ENCODE peak calls at places on chromosome 4, in nine cellular contexts. R is neural progenitor cell, N is GM13976, Q is colonic mucosa, T is fibroblast of lung, O is cardiac muscle cell, V is HCT116, W is Caco-2, U is fibroblast of pulmonary artery. B is an unnamed sample.

GRCh38 chr4:175953960-175954521 is 111.6 kb upstream of the WDR17 start:
- DNase-seq in N (peak), T (no peak), R (peak), V (no peak), O (no peak), U (no peak), W (no peak), Q (no peak), B (no peak)

GRCh38 chr4:685681-686218 is 3.2 kb downstream of the SLC49A3 start:
- DNase-seq in O (no peak), V (no peak), R (no peak), N (no peak), W (no peak), Q (no peak), T (no peak), U (no peak), B (no peak)

GRCh38 chr4:151324449-151325319 is 721 bp downstream of the SH3D19 start:
- DNase-seq in U (peak), Q (peak), R (peak), O (peak), N (peak), W (peak), T (peak), V (peak), B (peak)

GRCh38 chr4:89708903-89709361 is 128.0 kb downstream of the SNCA start:
- DNase-seq in R (no peak), W (no peak), V (no peak), U (peak), Q (no peak), O (peak), N (no peak), T (peak), B (no peak)

GRCh38 chr4:94575652-94576051 is 123.9 kb downstream of the PDLIM5 start:
- DNase-seq in N (no peak), T (no peak), W (no peak), O (no peak), R (no peak), U (no peak), Q (no peak), V (no peak), B (no peak)

GRCh38 chr4:188139141-188139540 is at the start of gene TRIML1:
- DNase-seq in V (no peak), O (no peak), Q (no peak), U (no peak), N (no peak), R (no peak), T (no peak), W (no peak), B (no peak)

GRCh38 chr4:3871181-3871852 is 105.1 kb downstream of the ADRA2C start:
- DNase-seq in Q (no peak), O (peak), V (no peak), R (peak), W (no peak), N (peak), T (no peak), U (no peak), B (no peak)

GRCh38 chr4:80092088-80092487 is 19.1 kb upstream of the ANTXR2 start:
- DNase-seq in U (no peak), Q (no peak), W (no peak), N (no peak), V (no peak), T (no peak), R (no peak), O (no peak), B (no peak)

GRCh38 chr4:23811045-23811620 is 78.7 kb downstream of the PPARGC1A start:
- DNase-seq in Q (no peak), V (no peak), N (no peak), T (peak), R (no peak), U (no peak), O (no peak), W (no peak), B (no peak)

GRCh38 chr4:120858776-120859175 is 63.8 kb downstream of the PRDM5 start:
- DNase-seq in T (no peak), W (no peak), U (peak), R (no peak), O (no peak), V (no peak), Q (no peak), N (no peak), B (no peak)

GRCh38 chr4:19982556-19982955 is 269.1 kb upstream of the SLIT2 start:
- DNase-seq in N (no peak), T (peak), O (no peak), U (peak), V (no peak), W (no peak), Q (no peak), R (no peak), B (no peak)

GRCh38 chr4:148795156-148795864 is 353.1 kb upstream of the NR3C2 start:
- DNase-seq in U (peak), V (no peak), T (peak), N (no peak), W (peak), R (peak), Q (no peak), O (peak), B (peak)

GRCh38 chr4:3193531-3194203 is 55.3 kb upstream of the MSANTD1 start:
- DNase-seq in Q (no peak), W (no peak), O (no peak), R (no peak), V (peak), N (no peak), U (peak), T (no peak), B (no peak)

GRCh38 chr4:185693548-185694215 is 118.3 kb downstream of the SORBS2 start:
- DNase-seq in R (no peak), U (no peak), W (no peak), O (no peak), T (no peak), V (no peak), N (no peak), Q (no peak), B (no peak)

GRCh38 chr4:184268574-184269160 is 51.0 kb upstream of the ENPP6 start:
- DNase-seq in V (no peak), Q (no peak), W (no peak), T (no peak), O (no peak), N (no peak), R (no peak), U (peak), B (no peak)

GRCh38 chr4:156173937-156174336 is 220.3 kb upstream of the CTSO start:
- DNase-seq in W (no peak), T (no peak), U (no peak), N (no peak), O (no peak), Q (no peak), V (no peak), R (no peak), B (no peak)

GRCh38 chr4:156173481-156173880 is 219.8 kb upstream of the CTSO start:
- DNase-seq in R (no peak), U (no peak), W (no peak), O (no peak), T (no peak), N (no peak), V (no peak), Q (no peak), B (no peak)

GRCh38 chr4:156168288-156168687 is 214.6 kb upstream of the CTSO start:
- DNase-seq in U (no peak), W (no peak), R (no peak), V (no peak), T (no peak), Q (no peak), O (no peak), N (no peak), B (no peak)

GRCh38 chr4:156169011-156169410 is 215.3 kb upstream of the CTSO start:
- DNase-seq in W (peak), R (peak), V (peak), N (peak), Q (no peak), U (peak), T (peak), O (peak), B (peak)

GRCh38 chr4:156169861-156170260 is 216.2 kb upstream of the CTSO start:
- DNase-seq in T (peak), Q (no peak), V (no peak), O (no peak), U (peak), R (peak), N (no peak), W (no peak), B (no peak)
- TF ChIP-seq CTCF in T (no peak), Q (no peak), V (no peak), O (no peak), U (no peak), R (no peak), N (no peak), W (no peak), B (no peak)

DNA sequence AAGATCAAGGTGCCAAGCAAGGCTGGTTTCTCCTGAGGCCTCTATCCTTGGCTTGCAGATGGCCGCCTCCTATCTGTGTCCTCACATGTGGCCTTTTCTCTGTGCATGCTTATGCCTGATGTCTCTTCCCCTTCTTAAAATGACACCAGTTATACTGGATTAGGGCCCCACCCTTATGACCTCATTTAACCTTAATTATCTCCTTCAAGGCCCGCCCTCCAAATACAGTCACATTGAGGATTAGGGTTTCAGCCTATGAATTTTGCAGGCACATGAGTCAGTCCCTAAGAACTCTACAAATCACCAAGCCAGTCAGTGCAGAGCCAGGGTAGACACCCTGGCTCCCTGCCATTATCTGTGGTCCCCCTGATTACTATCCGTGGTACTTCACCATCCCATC is 51.6 kb downstream of the MAML3 start:
- DNase-seq in Q (no peak), T (peak), O (no peak), W (no peak), V (no peak), N (no peak), R (no peak), U (no peak), B (no peak)
- TF ChIP-seq CTCF in Q (no peak), T (no peak), O (no peak), W (no peak), V (no peak), N (no peak), R (no peak), U (no peak), B (no peak)

DNA sequence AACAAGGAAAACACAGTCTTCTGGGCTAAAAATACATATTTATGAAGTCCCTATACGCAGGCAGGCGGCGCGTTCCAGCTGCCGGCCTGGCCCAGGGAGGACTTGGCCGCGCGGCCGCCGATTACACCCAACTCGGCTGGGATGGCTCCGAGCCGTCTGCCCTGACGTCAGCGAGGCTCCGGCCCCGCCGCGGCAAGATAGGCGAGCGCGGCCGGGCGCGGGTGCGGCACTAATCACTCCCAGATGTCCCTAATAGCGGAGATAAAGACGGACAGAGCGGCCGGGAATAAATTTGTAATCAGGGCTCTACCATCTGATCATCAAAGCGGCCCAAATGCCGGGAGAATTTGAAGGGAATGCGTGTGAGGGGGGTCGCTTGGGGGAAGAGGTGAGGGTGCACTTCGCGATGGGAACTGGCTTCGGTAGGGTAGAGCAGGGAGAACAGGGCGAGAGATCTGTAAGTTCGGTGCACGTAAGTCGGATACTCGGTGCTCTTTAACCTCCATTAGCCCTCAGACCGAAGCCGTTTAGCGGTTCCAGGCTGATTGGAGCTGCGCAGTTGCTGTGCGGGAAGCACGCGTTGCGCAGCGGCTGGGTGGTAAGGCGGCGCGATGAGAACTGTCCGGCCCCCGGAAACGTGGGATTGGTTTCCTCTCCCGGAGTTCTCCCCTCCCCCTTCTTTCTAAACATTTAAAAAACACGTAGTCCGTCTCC is 7.7 kb downstream of the HAND2 start:
- DNase-seq in N (peak), W (no peak), T (peak), Q (peak), R (peak), V (no peak), U (peak), O (peak), B (no peak)
- TF ChIP-seq CTCF in N (no peak), W (no peak), T (peak), Q (no peak), R (no peak), V (no peak), U (peak), O (no peak), B (no peak)

DNA sequence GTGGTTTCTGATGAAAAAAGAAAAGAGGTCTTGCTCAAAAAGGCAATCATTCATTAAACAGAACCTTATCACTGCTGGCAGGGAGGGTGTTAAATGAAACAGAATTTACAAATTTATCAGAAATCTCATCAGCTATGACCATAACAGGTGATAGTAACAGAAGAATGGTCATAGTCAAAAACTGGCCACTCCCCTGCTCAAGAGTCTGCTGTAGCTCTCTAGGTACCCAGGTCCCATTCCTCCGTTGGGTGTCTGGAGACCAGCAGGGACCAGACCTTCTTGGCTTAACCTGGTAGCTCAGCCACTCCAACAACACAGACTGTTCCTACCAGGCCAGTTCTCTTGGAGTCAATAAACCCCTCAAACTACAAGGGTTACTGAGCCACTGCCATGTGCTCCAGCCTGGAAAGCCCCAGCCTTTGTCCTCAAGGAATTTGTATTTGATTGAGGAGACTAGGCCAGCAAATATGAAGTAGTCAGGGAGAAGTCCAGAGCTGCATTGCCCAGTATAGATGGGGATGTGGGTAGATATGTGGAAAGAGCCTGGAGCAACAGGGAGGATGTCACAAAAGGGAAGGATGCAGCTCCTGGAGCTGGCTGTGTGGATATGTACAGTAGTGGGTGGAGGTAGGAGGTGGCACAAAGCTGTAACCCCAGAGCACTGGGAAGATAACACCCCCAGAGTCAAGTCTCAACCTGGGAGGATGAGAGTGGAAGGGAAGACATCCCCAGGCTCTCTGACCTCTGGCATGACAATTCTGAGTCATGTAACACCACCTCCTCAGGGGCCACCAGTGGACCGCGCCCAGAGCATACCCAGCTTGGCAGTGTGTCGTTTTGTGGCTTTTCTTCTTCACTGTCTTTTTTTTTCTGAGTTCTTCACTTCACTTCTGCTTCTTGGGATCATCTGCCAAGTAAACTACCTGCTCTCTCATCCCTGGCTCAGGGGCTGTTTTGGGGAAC is 21.9 kb downstream of the RASL11B start:
- DNase-seq in W (no peak), R (no peak), N (no peak), Q (no peak), V (no peak), O (no peak), T (no peak), U (no peak), B (no peak)
- TF ChIP-seq CTCF in W (no peak), R (no peak), N (no peak), Q (no peak), V (no peak), O (no peak), T (no peak), U (no peak), B (no peak)

GRCh38 chr4:69896530-69897116 is 34.2 kb upstream of the CSN1S1 start:
- DNase-seq in O (peak), W (no peak), T (no peak), N (no peak), V (peak), R (peak), Q (no peak), U (peak), B (no peak)
- TF ChIP-seq CTCF in O (peak), W (peak), T (peak), N (no peak), V (peak), R (peak), Q (peak), U (peak), B (no peak)

DNA sequence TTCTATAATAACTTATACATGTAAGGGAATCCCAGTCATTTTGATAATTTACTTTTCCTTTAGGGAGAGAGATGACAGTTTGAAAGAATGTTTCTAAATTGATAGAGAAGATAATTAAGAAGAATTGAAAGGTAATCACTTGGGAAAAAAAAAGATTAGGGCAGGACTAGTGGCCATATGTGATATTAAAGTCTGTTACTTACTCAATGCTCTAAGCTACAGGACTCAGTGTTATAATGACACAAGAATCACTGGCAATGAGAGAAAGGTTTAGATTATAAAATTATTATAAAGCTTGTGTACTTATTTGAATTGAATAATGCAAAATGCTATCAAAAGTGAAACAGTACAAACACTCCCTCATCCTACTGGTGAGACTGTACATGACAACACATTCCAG is 265.3 kb downstream of the BANK1 start:
- DNase-seq in O (no peak), U (no peak), Q (no peak), V (no peak), R (no peak), T (no peak), W (no peak), N (no peak), B (no peak)
- TF ChIP-seq CTCF in O (no peak), U (no peak), Q (no peak), V (no peak), R (peak), T (no peak), W (no peak), N (no peak), B (no peak)

DNA sequence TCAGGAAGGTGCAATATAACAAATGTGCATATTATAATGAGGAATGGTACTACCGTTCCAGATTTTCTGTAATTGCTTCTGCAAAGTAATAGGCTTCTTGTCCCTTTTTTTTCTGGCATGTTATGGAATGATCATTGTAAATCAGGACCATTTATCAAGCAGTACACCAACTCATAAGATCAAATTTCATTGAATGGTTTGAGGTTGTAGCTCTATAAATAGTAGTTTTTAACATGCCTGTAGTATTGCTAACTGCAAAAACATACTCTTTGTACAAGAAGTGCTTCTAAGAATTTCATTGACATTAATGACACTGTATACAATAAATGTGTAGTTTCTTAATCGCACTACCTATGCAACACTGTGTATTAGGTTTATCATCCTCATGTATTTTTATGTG is 12.6 kb downstream of the IBSP start:
- DNase-seq in R (no peak), T (peak), O (no peak), Q (no peak), N (no peak), U (no peak), V (no peak), W (no peak), B (no peak)
- TF ChIP-seq CTCF in R (no peak), T (no peak), O (no peak), Q (no peak), N (no peak), U (no peak), V (no peak), W (no peak), B (no peak)

B was measured in Calu3.